ENCODE peak calls at places on chromosomes 1 and 21, in seven cellular contexts. One of them, this sample, is unnamed.

GRCh38 chr1:165444897-165445370 is at the start of gene RXRG:
- DNase-seq in GM12878: no peak
- DNase-seq in GM12891: no peak
- DNase-seq in K562: no peak
- DNase-seq in SK-N-SH: peak; percentile 48
- DNase-seq in H1: no peak
- DNase-seq in HepG2: no peak
- DNase-seq in this sample: no peak

GRCh38 chr1:214002472-214002871 is 14.7 kb downstream of the PROX1 start:
- DNase-seq in GM12878: no peak
- DNase-seq in GM12891: no peak
- DNase-seq in K562: peak; percentile 43
- DNase-seq in SK-N-SH: no peak
- DNase-seq in H1: no peak
- DNase-seq in HepG2: peak; percentile 78
- DNase-seq in this sample: no peak

GRCh38 chr21:35904995-35905972 is 155.0 kb downstream of the SETD4 start:
- DNase-seq in GM12878: no peak
- DNase-seq in GM12891: no peak
- DNase-seq in K562: no peak
- DNase-seq in SK-N-SH: no peak
- DNase-seq in H1: no peak
- DNase-seq in HepG2: no peak
- DNase-seq in this sample: no peak

GRCh38 chr1:35642472-35642955 is 1.2 kb upstream of the PSMB2 start:
- DNase-seq in GM12878: no peak
- DNase-seq in GM12891: no peak
- DNase-seq in K562: peak; percentile 75
- DNase-seq in SK-N-SH: no peak
- DNase-seq in H1: no peak
- DNase-seq in HepG2: no peak
- DNase-seq in this sample: no peak

GRCh38 chr1:69201716-69202115 is 366.0 kb upstream of the LRRC7 start:
- DNase-seq in GM12878: no peak
- DNase-seq in GM12891: no peak
- DNase-seq in K562: no peak
- DNase-seq in SK-N-SH: no peak
- DNase-seq in H1: no peak
- DNase-seq in HepG2: no peak
- DNase-seq in this sample: no peak

GRCh38 chr1:32773764-32774463 is 43.2 kb downstream of the YARS1 start:
- DNase-seq in GM12878: no peak
- DNase-seq in GM12891: no peak
- DNase-seq in K562: no peak
- DNase-seq in SK-N-SH: no peak
- DNase-seq in H1: no peak
- DNase-seq in HepG2: no peak
- DNase-seq in this sample: no peak

GRCh38 chr1:162443906-162444305 is 32.0 kb upstream of the SH2D1B start:
- DNase-seq in GM12878: no peak
- DNase-seq in GM12891: no peak
- DNase-seq in K562: peak; percentile 17
- DNase-seq in SK-N-SH: no peak
- DNase-seq in H1: no peak
- DNase-seq in HepG2: no peak
- DNase-seq in this sample: no peak

GRCh38 chr1:15343729-15344128 is 66.0 kb upstream of the EFHD2 start:
- DNase-seq in GM12878: no peak
- DNase-seq in GM12891: no peak
- DNase-seq in K562: no peak
- DNase-seq in SK-N-SH: no peak
- DNase-seq in H1: no peak
- DNase-seq in HepG2: no peak
- DNase-seq in this sample: no peak

GRCh38 chr1:154398141-154398540 is 7.0 kb upstream of the IL6R start:
- DNase-seq in GM12878: no peak
- DNase-seq in GM12891: no peak
- DNase-seq in K562: no peak
- DNase-seq in SK-N-SH: no peak
- DNase-seq in H1: no peak
- DNase-seq in HepG2: no peak
- DNase-seq in this sample: no peak

GRCh38 chr1:172745014-172745413 is 86.1 kb downstream of the FASLG start:
- DNase-seq in GM12878: peak; percentile 79
- DNase-seq in GM12891: no peak
- DNase-seq in K562: peak; percentile 71
- DNase-seq in SK-N-SH: peak; percentile 22
- DNase-seq in H1: no peak
- DNase-seq in HepG2: peak; percentile 52
- DNase-seq in this sample: no peak

GRCh38 chr1:43768168-43768567 is 60.8 kb downstream of the ST3GAL3 start:
- DNase-seq in GM12878: no peak
- DNase-seq in GM12891: no peak
- DNase-seq in K562: no peak
- DNase-seq in SK-N-SH: no peak
- DNase-seq in H1: no peak
- DNase-seq in HepG2: no peak
- DNase-seq in this sample: no peak

GRCh38 chr1:85628791-85629531 is 48.4 kb downstream of the CCN1 start:
- DNase-seq in GM12878: no peak
- DNase-seq in GM12891: no peak
- DNase-seq in K562: peak; percentile 78
- DNase-seq in SK-N-SH: no peak
- DNase-seq in H1: no peak
- DNase-seq in HepG2: peak; percentile 82
- DNase-seq in this sample: no peak

GRCh38 chr1:107609808-107610207 is 355.2 kb downstream of the VAV3 start:
- DNase-seq in GM12878: no peak
- DNase-seq in GM12891: no peak
- DNase-seq in K562: no peak
- DNase-seq in SK-N-SH: no peak
- DNase-seq in H1: no peak
- DNase-seq in HepG2: no peak
- DNase-seq in this sample: no peak

GRCh38 chr1:219812491-219813221 is 115.7 kb downstream of the SLC30A10 start:
- DNase-seq in GM12878: no peak
- DNase-seq in GM12891: peak; percentile 42
- DNase-seq in K562: peak; percentile 72
- DNase-seq in SK-N-SH: peak; percentile 67
- DNase-seq in H1: peak; percentile 57
- DNase-seq in HepG2: peak; percentile 85
- DNase-seq in this sample: peak; percentile 13

GRCh38 chr1:161038523-161039153 is at the start of gene TSTD1:
- DNase-seq in GM12878: no peak
- DNase-seq in GM12891: peak; percentile 89
- DNase-seq in K562: no peak
- DNase-seq in SK-N-SH: peak; percentile 80
- DNase-seq in H1: no peak
- DNase-seq in HepG2: no peak
- DNase-seq in this sample: peak; percentile 92

GRCh38 chr1:197526736-197527371 is 248.4 kb downstream of the DENND1B start:
- DNase-seq in GM12878: no peak
- DNase-seq in GM12891: no peak
- DNase-seq in K562: peak; percentile 55
- DNase-seq in SK-N-SH: peak; percentile 4
- DNase-seq in H1: no peak
- DNase-seq in HepG2: peak; percentile 21
- DNase-seq in this sample: no peak

GRCh38 chr1:25712299-25712970 is 87.6 kb upstream of the SELENON start:
- DNase-seq in GM12878: no peak
- DNase-seq in GM12891: no peak
- DNase-seq in K562: no peak
- DNase-seq in SK-N-SH: no peak
- DNase-seq in H1: no peak
- DNase-seq in HepG2: no peak
- DNase-seq in this sample: no peak

GRCh38 chr1:169064103-169064502 is 42.4 kb upstream of the ATP1B1 start:
- DNase-seq in GM12878: no peak
- DNase-seq in GM12891: no peak
- DNase-seq in K562: no peak
- DNase-seq in SK-N-SH: no peak
- DNase-seq in H1: no peak
- DNase-seq in HepG2: no peak
- DNase-seq in this sample: no peak

GRCh38 chr1:87968259-87968955 is 639.7 kb downstream of the LMO4 start:
- DNase-seq in GM12878: no peak
- DNase-seq in GM12891: no peak
- DNase-seq in K562: no peak
- DNase-seq in SK-N-SH: no peak
- DNase-seq in H1: no peak
- DNase-seq in HepG2: no peak
- DNase-seq in this sample: no peak

GRCh38 chr1:95467036-95467435 is 233.0 kb downstream of the RWDD3 start:
- DNase-seq in GM12878: no peak
- DNase-seq in GM12891: no peak
- DNase-seq in K562: no peak
- DNase-seq in SK-N-SH: no peak
- DNase-seq in H1: no peak
- DNase-seq in HepG2: no peak
- DNase-seq in this sample: no peak
- TF ChIP-seq TAF1 in GM12878: no peak
- TF ChIP-seq TAF1 in GM12891: no peak
- TF ChIP-seq TAF1 in K562: no peak
- TF ChIP-seq TAF1 in SK-N-SH: no peak
- TF ChIP-seq TAF1 in H1: no peak
- TF ChIP-seq TAF1 in HepG2: no peak
- TF ChIP-seq TAF1 in this sample: no peak

DNA sequence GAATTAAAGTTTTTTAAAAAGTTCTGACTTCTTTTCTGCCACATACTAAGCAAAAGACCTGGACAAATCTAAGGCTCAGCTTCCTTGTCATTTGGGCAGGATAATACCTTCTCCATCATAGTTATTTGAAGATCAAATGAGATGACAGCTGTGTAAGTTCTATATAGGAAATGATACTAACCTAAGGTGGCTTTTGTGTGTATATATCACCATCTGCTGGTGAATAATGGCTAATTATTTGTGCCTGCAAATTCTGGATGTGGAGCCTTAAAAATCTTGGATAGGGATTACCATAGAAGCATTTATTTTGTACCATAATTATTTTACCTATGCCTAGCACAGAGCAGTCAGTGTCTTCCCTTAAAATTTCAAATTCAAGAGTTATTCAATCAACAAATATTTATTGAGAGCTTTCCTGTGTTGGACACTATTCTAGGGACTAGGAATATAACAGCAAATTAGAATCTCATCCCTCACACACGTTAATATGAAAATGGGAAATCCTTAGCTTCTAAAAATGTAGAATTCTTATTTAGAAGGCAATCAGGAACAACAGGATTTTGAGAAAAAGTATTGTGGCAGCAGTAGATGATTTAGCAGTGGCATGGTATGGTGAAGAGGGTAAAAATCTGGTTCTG is 89.8 kb downstream of the TMEM200B start:
- DNase-seq in GM12878: peak; percentile 11
- DNase-seq in GM12891: peak; percentile 19
- DNase-seq in K562: peak; percentile 63
- DNase-seq in SK-N-SH: peak; percentile 61
- DNase-seq in H1: no peak
- DNase-seq in HepG2: peak; percentile 50
- DNase-seq in this sample: peak; percentile 11
- TF ChIP-seq TAF1 in GM12878: no peak
- TF ChIP-seq TAF1 in GM12891: no peak
- TF ChIP-seq TAF1 in K562: no peak
- TF ChIP-seq TAF1 in SK-N-SH: no peak
- TF ChIP-seq TAF1 in H1: no peak
- TF ChIP-seq TAF1 in HepG2: no peak
- TF ChIP-seq TAF1 in this sample: no peak

GRCh38 chr1:221268295-221268694 is 389.1 kb downstream of the HLX start:
- DNase-seq in GM12878: no peak
- DNase-seq in GM12891: no peak
- DNase-seq in K562: no peak
- DNase-seq in SK-N-SH: no peak
- DNase-seq in H1: no peak
- DNase-seq in HepG2: no peak
- DNase-seq in this sample: no peak

GRCh38 chr1:221264848-221265247 is 385.6 kb downstream of the HLX start:
- DNase-seq in GM12878: no peak
- DNase-seq in GM12891: no peak
- DNase-seq in K562: no peak
- DNase-seq in SK-N-SH: no peak
- DNase-seq in H1: no peak
- DNase-seq in HepG2: no peak
- DNase-seq in this sample: no peak

DNA sequence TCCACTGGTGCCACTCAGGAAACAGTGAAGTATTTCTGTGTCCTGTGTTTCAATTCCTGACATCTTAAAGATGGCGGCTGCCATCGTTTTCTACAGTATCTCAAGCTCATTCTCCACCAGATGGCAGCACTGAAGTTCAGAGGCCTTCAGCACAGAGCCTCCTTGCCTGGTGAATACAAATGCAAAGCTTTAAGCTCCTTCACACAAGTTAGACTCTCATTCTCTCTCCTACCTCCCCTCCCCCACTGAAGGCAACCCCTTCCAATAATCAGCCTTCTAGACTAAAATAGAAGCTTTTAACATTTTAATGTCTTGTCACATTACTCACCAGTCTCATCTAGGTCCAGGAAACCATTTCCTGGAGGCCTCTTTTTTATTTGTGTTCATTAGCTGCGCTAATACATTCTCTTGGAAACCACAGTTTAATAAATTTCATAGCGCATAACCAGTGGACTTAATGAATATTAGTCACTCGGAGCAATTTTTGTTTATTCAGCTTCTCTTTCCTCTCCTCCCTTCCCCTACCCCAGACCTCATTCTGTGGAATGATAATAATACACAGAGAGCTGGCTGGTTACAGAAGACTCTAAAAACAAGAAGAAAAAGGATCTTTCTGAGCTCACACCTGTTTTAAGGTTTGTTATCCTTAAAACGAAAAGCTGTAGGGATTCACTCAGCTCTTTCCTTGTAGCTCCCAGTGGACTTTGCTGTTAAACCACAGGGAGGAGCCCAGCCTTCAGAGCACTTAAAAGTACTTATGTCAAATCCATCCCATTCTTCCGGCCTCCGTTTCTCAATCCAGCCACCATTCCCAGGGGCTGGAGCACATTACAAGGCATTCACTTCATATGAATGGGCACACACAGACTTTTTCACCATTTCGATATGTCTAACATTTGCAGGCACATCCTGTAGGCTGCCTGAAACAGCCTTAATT is 384.9 kb downstream of the HLX start:
- DNase-seq in GM12878: peak; percentile 5
- DNase-seq in GM12891: peak; percentile 9
- DNase-seq in K562: peak; percentile 63
- DNase-seq in SK-N-SH: peak; percentile 50
- DNase-seq in H1: peak; percentile 9
- DNase-seq in HepG2: peak; percentile 52
- DNase-seq in this sample: no peak
- TF ChIP-seq TAF1 in GM12878: no peak
- TF ChIP-seq TAF1 in GM12891: no peak
- TF ChIP-seq TAF1 in K562: no peak
- TF ChIP-seq TAF1 in SK-N-SH: no peak
- TF ChIP-seq TAF1 in H1: no peak
- TF ChIP-seq TAF1 in HepG2: no peak
- TF ChIP-seq TAF1 in this sample: no peak

DNA sequence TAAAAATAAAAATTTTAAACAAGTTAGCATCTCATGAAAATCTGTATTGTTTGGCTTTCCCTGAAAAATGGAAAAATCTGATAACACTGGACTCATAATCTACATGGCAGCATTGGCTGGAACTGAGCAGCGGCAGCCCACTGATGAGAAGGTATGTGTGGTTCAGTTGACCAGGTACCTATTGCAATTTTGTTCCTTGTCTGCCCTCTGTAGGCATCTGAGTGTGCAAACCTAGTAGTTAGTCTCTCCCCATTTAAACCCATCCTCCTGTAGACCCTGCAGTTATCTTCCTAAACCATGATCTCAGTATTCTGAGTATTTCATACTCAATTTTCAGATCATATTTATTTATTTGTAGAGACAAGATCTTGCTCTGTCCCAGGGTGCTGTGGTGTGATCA is 59.4 kb upstream of the SERBP1 start:
- DNase-seq in GM12878: peak; percentile 0
- DNase-seq in GM12891: peak; percentile 21
- DNase-seq in K562: peak; percentile 60
- DNase-seq in SK-N-SH: peak; percentile 31
- DNase-seq in H1: no peak
- DNase-seq in HepG2: peak; percentile 36
- DNase-seq in this sample: no peak
- TF ChIP-seq TAF1 in GM12878: no peak
- TF ChIP-seq TAF1 in GM12891: no peak
- TF ChIP-seq TAF1 in K562: no peak
- TF ChIP-seq TAF1 in SK-N-SH: no peak
- TF ChIP-seq TAF1 in H1: no peak
- TF ChIP-seq TAF1 in HepG2: no peak
- TF ChIP-seq TAF1 in this sample: no peak

This sample was measured in GM12892.